ENCODE peak calls at places on chromosome 20, in four cellular contexts. One of them, this sample, is unnamed.
A peak's percentile ranks its signal among the peaks of the same experiment; 100 is the strongest.

GRCh38 chr20:3839328-3839727 is 7.3 kb upstream of the MAVS start:
- DNase-seq in HepG2: no peak
- DNase-seq in IMR-90: no peak
- DNase-seq in A549: no peak
- DNase-seq in this sample: no peak

GRCh38 chr20:10282930-10283556 is 64.4 kb downstream of the SNAP25 start:
- DNase-seq in HepG2: no peak
- DNase-seq in A549: peak; percentile 53
- DNase-seq in IMR-90: peak; percentile 59
- DNase-seq in this sample: no peak

GRCh38 chr20:35669221-35669620 is 4.5 kb upstream of the CPNE1 start:
- DNase-seq in IMR-90: no peak
- DNase-seq in HepG2: no peak
- DNase-seq in A549: no peak
- DNase-seq in this sample: no peak

GRCh38 chr20:50344232-50345071 is 153.8 kb downstream of the CEBPB start:
- DNase-seq in HepG2: peak; percentile 62
- DNase-seq in IMR-90: no peak
- DNase-seq in A549: peak; percentile 40
- DNase-seq in this sample: no peak

GRCh38 chr20:10079964-10080363 is 45.2 kb downstream of the ANKEF1 start:
- DNase-seq in IMR-90: peak; percentile 69
- DNase-seq in A549: peak; percentile 62
- DNase-seq in HepG2: no peak
- DNase-seq in this sample: no peak

GRCh38 chr20:55142932-55143331 is 667.5 kb downstream of the DOK5 start:
- DNase-seq in A549: no peak
- DNase-seq in IMR-90: no peak
- DNase-seq in HepG2: no peak
- DNase-seq in this sample: no peak

GRCh38 chr20:37316116-37316774 is 26.8 kb downstream of the MANBAL start:
- DNase-seq in HepG2: no peak
- DNase-seq in A549: no peak
- DNase-seq in IMR-90: no peak
- DNase-seq in this sample: no peak

GRCh38 chr20:39107741-39108140 is 145.6 kb downstream of the DHX35 start:
- DNase-seq in HepG2: peak; percentile 42
- DNase-seq in A549: peak; percentile 27
- DNase-seq in IMR-90: peak; percentile 1
- DNase-seq in this sample: no peak

GRCh38 chr20:57693002-57693582 is 16.7 kb downstream of the PMEPA1 start:
- DNase-seq in HepG2: no peak
- DNase-seq in IMR-90: no peak
- DNase-seq in A549: no peak
- DNase-seq in this sample: no peak

GRCh38 chr20:62832212-62832922 is 15.5 kb downstream of the COL9A3 start:
- DNase-seq in HepG2: no peak
- DNase-seq in A549: no peak
- DNase-seq in IMR-90: no peak
- DNase-seq in this sample: peak; percentile 53

GRCh38 chr20:24502184-24502583 is 32.8 kb downstream of the SYNDIG1 start:
- DNase-seq in IMR-90: peak; percentile 59
- DNase-seq in A549: peak; percentile 52
- DNase-seq in HepG2: no peak
- DNase-seq in this sample: no peak

GRCh38 chr20:17560344-17561074 is 9.4 kb upstream of the DSTN start:
- DNase-seq in HepG2: no peak
- DNase-seq in IMR-90: no peak
- DNase-seq in A549: no peak
- DNase-seq in this sample: no peak

GRCh38 chr20:38676576-38676975 is 47.7 kb upstream of the SLC32A1 start:
- DNase-seq in IMR-90: no peak
- DNase-seq in A549: no peak
- DNase-seq in HepG2: no peak
- DNase-seq in this sample: no peak

GRCh38 chr20:4560667-4561066 is 161.0 kb upstream of the PRND start:
- DNase-seq in IMR-90: peak; percentile 86
- DNase-seq in A549: no peak
- DNase-seq in HepG2: no peak
- DNase-seq in this sample: no peak

GRCh38 chr20:54843891-54844290 is 368.5 kb downstream of the DOK5 start:
- DNase-seq in HepG2: no peak
- DNase-seq in IMR-90: no peak
- DNase-seq in A549: no peak
- DNase-seq in this sample: no peak

GRCh38 chr20:33392016-33392415 is 9.3 kb downstream of the CDK5RAP1 start:
- DNase-seq in HepG2: no peak
- DNase-seq in IMR-90: peak; percentile 55
- DNase-seq in A549: no peak
- DNase-seq in this sample: no peak

GRCh38 chr20:62159835-62160234 is 16.3 kb downstream of the SS18L1 start:
- DNase-seq in HepG2: no peak
- DNase-seq in IMR-90: peak; percentile 49
- DNase-seq in A549: no peak
- DNase-seq in this sample: no peak

GRCh38 chr20:56566621-56567020 is 33.6 kb downstream of the FAM209B start:
- DNase-seq in IMR-90: no peak
- DNase-seq in A549: no peak
- DNase-seq in HepG2: peak; percentile 38
- DNase-seq in this sample: peak; percentile 17

GRCh38 chr20:50260480-50261221 is 70.0 kb downstream of the CEBPB start:
- DNase-seq in A549: no peak
- DNase-seq in IMR-90: no peak
- DNase-seq in HepG2: no peak
- DNase-seq in this sample: no peak

GRCh38 chr20:23019403-23019802 is 15.7 kb upstream of the SSTR4 start:
- DNase-seq in IMR-90: no peak
- DNase-seq in A549: peak; percentile 23
- DNase-seq in HepG2: no peak
- DNase-seq in this sample: no peak

GRCh38 chr20:23020230-23020629 is 14.9 kb upstream of the SSTR4 start:
- DNase-seq in IMR-90: no peak
- DNase-seq in HepG2: no peak
- DNase-seq in A549: no peak
- DNase-seq in this sample: no peak

GRCh38 chr20:23018432-23018831 is 16.7 kb upstream of the SSTR4 start:
- DNase-seq in HepG2: no peak
- DNase-seq in A549: no peak
- DNase-seq in IMR-90: no peak
- DNase-seq in this sample: no peak

GRCh38 chr20:23021541-23021940 is 13.6 kb upstream of the SSTR4 start:
- DNase-seq in HepG2: no peak
- DNase-seq in A549: no peak
- DNase-seq in IMR-90: no peak
- DNase-seq in this sample: no peak

GRCh38 chr20:23018941-23019340 is 16.2 kb upstream of the SSTR4 start:
- DNase-seq in IMR-90: no peak
- DNase-seq in A549: no peak
- DNase-seq in HepG2: no peak
- DNase-seq in this sample: no peak
- TF ChIP-seq BHLHE40 in IMR-90: no peak
- TF ChIP-seq BHLHE40 in A549: no peak
- TF ChIP-seq BHLHE40 in HepG2: no peak
- TF ChIP-seq BHLHE40 in this sample: no peak

GRCh38 chr20:41339957-41340326 is 679 bp upstream of the LPIN3 start:
- DNase-seq in IMR-90: peak; percentile 45
- DNase-seq in HepG2: peak; percentile 81
- DNase-seq in A549: peak; percentile 77
- DNase-seq in this sample: peak; percentile 81
- TF ChIP-seq BHLHE40 in IMR-90: no peak
- TF ChIP-seq BHLHE40 in HepG2: peak; percentile 71
- TF ChIP-seq BHLHE40 in A549: no peak
- TF ChIP-seq BHLHE40 in this sample: no peak

GRCh38 chr20:34427331-34427730 is 64.3 kb downstream of the ITCH start:
- DNase-seq in IMR-90: no peak
- DNase-seq in HepG2: no peak
- DNase-seq in A549: no peak
- DNase-seq in this sample: no peak

GRCh38 chr20:34420975-34421374 is 57.9 kb downstream of the ITCH start:
- DNase-seq in HepG2: no peak
- DNase-seq in IMR-90: no peak
- DNase-seq in A549: no peak
- DNase-seq in this sample: no peak

GRCh38 chr20:34426026-34426425 is 63.0 kb downstream of the ITCH start:
- DNase-seq in A549: no peak
- DNase-seq in HepG2: no peak
- DNase-seq in IMR-90: no peak
- DNase-seq in this sample: no peak

GRCh38 chr20:34420146-34420545 is 57.1 kb downstream of the ITCH start:
- DNase-seq in A549: no peak
- DNase-seq in IMR-90: peak; percentile 21
- DNase-seq in HepG2: no peak
- DNase-seq in this sample: no peak

DNA sequence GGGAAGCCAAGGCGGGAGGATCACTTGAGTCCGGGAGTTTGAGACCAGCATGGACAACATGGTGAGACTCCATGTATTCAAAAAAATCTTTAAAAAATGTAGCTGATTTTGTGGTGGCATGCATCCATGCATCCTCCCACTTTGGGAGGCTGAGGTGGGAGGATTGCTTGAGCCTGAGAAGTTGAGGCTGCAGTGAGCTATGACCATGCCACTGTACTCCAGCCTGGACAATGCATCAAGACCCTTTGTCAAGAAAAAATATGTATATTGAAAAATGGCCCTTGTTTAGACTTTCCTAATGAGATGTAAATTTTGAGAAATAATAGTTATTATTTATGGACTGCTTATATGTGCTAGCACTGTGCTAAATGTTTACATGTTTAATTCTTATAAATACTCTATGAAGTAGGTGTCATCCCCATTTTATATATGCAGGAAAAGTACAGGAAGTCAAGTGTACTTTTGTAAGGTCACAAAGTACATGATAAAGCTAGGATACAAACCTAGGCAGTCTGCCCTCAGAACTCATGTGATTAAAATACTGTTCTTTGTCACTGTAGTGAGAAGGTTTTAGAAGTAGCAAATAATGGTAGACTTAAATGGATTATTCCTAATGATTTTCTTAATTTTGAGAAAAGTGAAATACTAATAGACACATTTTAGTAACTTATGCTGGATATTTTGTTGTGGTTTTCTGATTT is 58.8 kb downstream of the ITCH start:
- DNase-seq in HepG2: no peak
- DNase-seq in A549: no peak
- DNase-seq in IMR-90: no peak
- DNase-seq in this sample: no peak
- TF ChIP-seq BHLHE40 in HepG2: no peak
- TF ChIP-seq BHLHE40 in A549: no peak
- TF ChIP-seq BHLHE40 in IMR-90: no peak
- TF ChIP-seq BHLHE40 in this sample: no peak

GRCh38 chr20:47998736-47999135 is 213.5 kb upstream of the SULF2 start:
- DNase-seq in A549: no peak
- DNase-seq in HepG2: no peak
- DNase-seq in IMR-90: no peak
- DNase-seq in this sample: no peak
- TF ChIP-seq BHLHE40 in A549: no peak
- TF ChIP-seq BHLHE40 in HepG2: no peak
- TF ChIP-seq BHLHE40 in IMR-90: no peak
- TF ChIP-seq BHLHE40 in this sample: no peak

This sample was measured in HEK293T.